ENCODE peak calls at places on chromosome 3, in eight cellular contexts. R, E, O, F, U, T, B and C are unnamed samples.

GRCh38 chr3:107265526-107265925 is 111.7 kb upstream of the CCDC54 start:
- DNase-seq in R (no peak), E (peak; percentile 36), O (no peak), F (no peak), U (no peak), T (no peak), B (no peak), C (no peak)

GRCh38 chr3:30112904-30113484 is 493.4 kb upstream of the TGFBR2 start:
- DNase-seq in R (no peak), E (peak; percentile 31), O (peak; percentile 59), F (peak; percentile 8), U (no peak), T (no peak), B (no peak), C (no peak)

GRCh38 chr3:12662593-12663310 is 1.2 kb downstream of the RAF1 start:
- DNase-seq in R (no peak), E (peak; percentile 75), O (peak; percentile 55), F (peak; percentile 13), U (peak; percentile 54), T (no peak), B (no peak), C (peak; percentile 24)

GRCh38 chr3:55891106-55891505 is 404.0 kb upstream of the WNT5A start:
- DNase-seq in R (no peak), E (no peak), O (no peak), F (no peak), U (no peak), T (no peak), B (no peak), C (no peak)

GRCh38 chr3:58657036-58657435 is 9.5 kb downstream of the FAM3D start:
- DNase-seq in R (peak; percentile 13), E (no peak), O (no peak), F (no peak), U (no peak), T (no peak), B (no peak), C (no peak)

GRCh38 chr3:32313723-32314473 is 75.4 kb downstream of the CMTM8 start:
- DNase-seq in R (no peak), E (peak; percentile 79), O (peak; percentile 3), F (no peak), U (no peak), T (no peak), B (no peak), C (no peak)

GRCh38 chr3:116517308-116517707 is 72.0 kb upstream of the LSAMP start:
- DNase-seq in R (no peak), E (no peak), O (peak; percentile 4), F (no peak), U (no peak), T (no peak), B (no peak), C (no peak)

GRCh38 chr3:190003730-190004129 is 117.0 kb downstream of the P3H2 start:
- DNase-seq in R (no peak), E (peak; percentile 64), O (peak; percentile 75), F (no peak), U (no peak), T (no peak), B (no peak), C (no peak)

GRCh38 chr3:138435840-138436239 is 1.4 kb downstream of the ESYT3 start:
- DNase-seq in R (no peak), E (no peak), O (no peak), F (no peak), U (no peak), T (no peak), B (no peak), C (no peak)

GRCh38 chr3:133021206-133021605 is 17.0 kb upstream of the TMEM108 start:
- DNase-seq in R (no peak), E (no peak), O (no peak), F (no peak), U (no peak), T (no peak), B (no peak), C (no peak)

GRCh38 chr3:32855350-32855953 is 37.7 kb downstream of the TRIM71 start:
- DNase-seq in R (no peak), E (no peak), O (no peak), F (no peak), U (no peak), T (no peak), B (no peak), C (no peak)

GRCh38 chr3:168951368-168951767 is 712.1 kb downstream of the MECOM start:
- DNase-seq in R (no peak), E (peak; percentile 90), O (no peak), F (no peak), U (no peak), T (no peak), B (no peak), C (no peak)

GRCh38 chr3:42351221-42351620 is 59.2 kb downstream of the LYZL4 start:
- DNase-seq in R (no peak), E (no peak), O (peak; percentile 4), F (peak; percentile 13), U (no peak), T (no peak), B (no peak), C (no peak)

GRCh38 chr3:48507256-48508061 is 3.5 kb upstream of the SHISA5 start:
- DNase-seq in R (no peak), E (peak; percentile 92), O (peak; percentile 67), F (peak; percentile 11), U (peak; percentile 65), T (no peak), B (peak; percentile 63), C (peak; percentile 84)

GRCh38 chr3:34001022-34001421 is 202.6 kb downstream of the PDCD6IP start:
- DNase-seq in R (no peak), E (no peak), O (no peak), F (no peak), U (no peak), T (no peak), B (no peak), C (no peak)

GRCh38 chr3:147410126-147410517 is 957 bp downstream of the ZIC1 start:
- DNase-seq in R (no peak), E (no peak), O (no peak), F (no peak), U (no peak), T (no peak), B (no peak), C (no peak)

GRCh38 chr3:178129109-178129508 is 407.1 kb upstream of the KCNMB2 start:
- DNase-seq in R (no peak), E (no peak), O (no peak), F (no peak), U (no peak), T (no peak), B (no peak), C (no peak)

GRCh38 chr3:33482126-33482525 is 41.9 kb upstream of the UBP1 start:
- DNase-seq in R (no peak), E (no peak), O (peak; percentile 5), F (no peak), U (no peak), T (no peak), B (no peak), C (no peak)

DNA sequence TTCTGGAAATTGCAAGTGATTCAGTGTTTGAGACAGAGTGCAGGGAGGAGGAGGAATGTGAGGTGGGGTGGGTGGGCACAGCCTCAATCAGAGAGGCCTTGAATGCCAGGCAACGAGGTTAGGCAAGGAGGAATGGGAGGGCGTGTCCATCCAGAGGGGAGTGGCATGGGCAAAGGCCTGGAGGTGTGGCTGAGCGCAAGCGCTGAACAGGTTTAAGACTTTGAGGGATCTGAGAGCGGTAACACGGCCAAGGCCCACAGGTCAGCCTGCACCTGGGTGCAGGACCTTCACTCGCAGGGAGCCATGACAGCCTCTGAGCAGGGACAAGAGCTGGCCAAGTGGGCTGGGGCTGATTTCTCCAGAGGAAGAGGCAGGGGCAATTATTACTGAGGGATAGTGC is 125.9 kb downstream of the TPRA1 start:
- DNase-seq in R (no peak), E (no peak), O (no peak), F (no peak), U (no peak), T (no peak), B (no peak), C (no peak)
- H3K27ac ChIP-seq in R (no peak overlapping the region), E (no peak overlapping the region), O (no peak overlapping the region), F (no peak overlapping the region), U (no peak overlapping the region), T (no peak overlapping the region), B (no peak overlapping the region), C (no peak overlapping the region)

DNA sequence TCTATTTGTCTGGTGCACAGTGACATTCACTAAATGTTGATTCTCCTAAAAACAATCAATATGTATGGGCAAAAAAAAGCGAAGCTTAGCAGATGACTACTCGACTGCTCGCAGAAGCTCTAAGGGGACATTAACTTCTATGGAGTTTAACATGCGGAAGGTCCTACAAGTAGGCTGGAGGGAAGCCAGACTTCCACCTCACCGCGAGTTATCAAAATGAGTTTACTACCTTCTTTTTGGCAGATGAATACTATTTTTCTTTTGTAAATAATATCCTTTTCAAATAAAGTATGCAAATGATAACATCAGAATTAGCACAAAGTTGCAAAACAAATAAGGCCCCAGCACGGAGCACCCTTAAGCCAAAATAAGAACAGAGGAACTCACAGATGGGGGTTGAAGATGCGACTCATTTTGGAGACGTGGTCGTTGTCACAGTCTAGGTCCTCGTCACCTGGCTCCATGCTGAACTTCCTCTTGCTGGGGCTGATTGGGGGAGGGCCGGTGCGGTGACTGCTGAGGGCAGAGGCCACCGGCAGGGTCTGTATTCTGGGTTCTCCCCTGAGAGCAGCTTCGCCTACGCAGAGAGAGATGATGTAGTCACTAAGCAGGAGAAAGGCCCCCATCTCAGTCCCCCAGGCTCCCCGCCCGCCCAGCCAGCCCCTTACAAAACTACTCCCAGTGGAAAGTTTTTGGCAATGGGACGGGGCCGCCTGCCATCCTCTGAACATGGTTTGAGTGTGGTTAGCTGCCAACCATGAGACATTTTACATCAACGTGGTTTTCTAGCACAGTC is 42.1 kb downstream of the VGLL4 start:
- DNase-seq in R (peak; percentile 85), E (no peak), O (peak; percentile 39), F (peak; percentile 29), U (no peak), T (no peak), B (no peak), C (no peak)
- H3K4me3 ChIP-seq in R (no peak overlapping the region), E (no peak overlapping the region), O (no peak overlapping the region), F (peak overlapping the region; percentile 5), U (no peak overlapping the region), T (no peak overlapping the region), B (no peak overlapping the region), C (no peak overlapping the region)

GRCh38 chr3:187139126-187139894 is at the start of gene RPL39L:
- DNase-seq in R (peak; percentile 87), E (peak; percentile 83), O (peak; percentile 76), F (peak; percentile 67), U (peak; percentile 87), T (peak; percentile 50), B (peak; percentile 89), C (no peak)

GRCh38 chr3:187136347-187136746 is 2.9 kb downstream of the RPL39L start:
- DNase-seq in R (no peak), E (no peak), O (no peak), F (no peak), U (no peak), T (no peak), B (no peak), C (no peak)

GRCh38 chr3:187136936-187137335 is 2.4 kb downstream of the RPL39L start:
- DNase-seq in R (no peak), E (peak; percentile 92), O (peak; percentile 74), F (no peak), U (no peak), T (no peak), B (no peak), C (no peak)

GRCh38 chr3:187139895-187140253 is 578 bp upstream of the RPL39L start:
- DNase-seq in R (no peak), E (no peak), O (no peak), F (no peak), U (no peak), T (no peak), B (no peak), C (no peak)
- H3K9me3 ChIP-seq in R (no peaks in the 10 kb centered on the region), E (no peaks in the 10 kb centered on the region), O (no peaks in the 10 kb centered on the region), F (no peaks in the 10 kb centered on the region), U (no peaks in the 10 kb centered on the region), T (no peaks in the 10 kb centered on the region), B (peaks cover 3% of the 10 kb centered on the region), C (no peaks in the 10 kb centered on the region)

GRCh38 chr3:24639061-24639460 is 144.4 kb upstream of the THRB start:
- DNase-seq in R (no peak), E (no peak), O (no peak), F (no peak), U (no peak), T (no peak), B (no peak), C (no peak)
- H3K27ac ChIP-seq in R (no peak overlapping the region), E (no peak overlapping the region), O (no peak overlapping the region), F (no peak overlapping the region), U (no peak overlapping the region), T (no peak overlapping the region), B (no peak overlapping the region), C (no peak overlapping the region)